ENCODE peak calls at places on chromosomes 13 and 19, in five cellular contexts. Q, D, H, T and L are unnamed samples.

GRCh38 chr19:16894080-16894479 is 5.3 kb downstream of the F2RL3 start:
- DNase-seq in Q (no peak), D (no peak), H (no peak), T (no peak), L (no peak)

GRCh38 chr13:114081761-114082681 is 50.4 kb downstream of the RASA3 start:
- DNase-seq in Q (no peak), D (no peak), H (no peak), T (no peak), L (no peak)

GRCh38 chr19:50890422-50891252 is 17.4 kb downstream of the KLK2 start:
- DNase-seq in Q (no peak), D (no peak), H (no peak), T (no peak), L (peak)

GRCh38 chr19:30559446-30559845 is 187.3 kb downstream of the ZNF536 start:
- DNase-seq in Q (no peak), D (no peak), H (no peak), T (no peak), L (no peak)

GRCh38 chr19:1245884-1246816 is 2.2 kb upstream of the MIDN start:
- DNase-seq in Q (no peak), D (no peak), H (no peak), T (no peak), L (no peak)

GRCh38 chr13:99357149-99357596 is 50.0 kb upstream of the GPR183 start:
- DNase-seq in Q (peak), D (no peak), H (no peak), T (no peak), L (peak)

GRCh38 chr19:57052102-57052501 is 67.7 kb upstream of the USP29 start:
- DNase-seq in Q (no peak), D (no peak), H (no peak), T (no peak), L (no peak)

GRCh38 chr19:1068111-1069001 is 1.4 kb downstream of the ARHGAP45 start:
- DNase-seq in Q (peak), D (no peak), H (no peak), T (no peak), L (no peak)

GRCh38 chr13:48675247-48675646 is 21.5 kb downstream of the CYSLTR2 start:
- DNase-seq in Q (no peak), D (no peak), H (no peak), T (no peak), L (no peak)

GRCh38 chr13:82002693-82003092 is 1661.8 kb upstream of the SPRY2 start:
- DNase-seq in Q (no peak), D (no peak), H (no peak), T (no peak), L (no peak)

GRCh38 chr19:39677931-39678889 is 22.5 kb downstream of the LGALS16 start:
- DNase-seq in Q (no peak), D (no peak), H (no peak), T (no peak), L (no peak)

GRCh38 chr13:41546372-41547252 is 89.3 kb downstream of the RGCC start:
- DNase-seq in Q (peak), D (no peak), H (peak), T (no peak), L (peak)

GRCh38 chr13:28613562-28613961 is 45.4 kb upstream of the POMP start:
- DNase-seq in Q (no peak), D (no peak), H (no peak), T (no peak), L (no peak)

GRCh38 chr13:96651598-96651997 is 342.7 kb downstream of the OXGR1 start:
- DNase-seq in Q (no peak), D (no peak), H (no peak), T (no peak), L (no peak)

GRCh38 chr19:35378356-35378755 is 7.5 kb downstream of the GPR42 start:
- DNase-seq in Q (no peak), D (no peak), H (no peak), T (no peak), L (no peak)

GRCh38 chr13:46555722-46556121 is 2.8 kb downstream of the LRCH1 start:
- DNase-seq in Q (no peak), D (no peak), H (no peak), T (no peak), L (no peak)

GRCh38 chr13:98022210-98022609 is 68.7 kb downstream of the IPO5 start:
- DNase-seq in Q (no peak), D (no peak), H (no peak), T (no peak), L (peak)

GRCh38 chr13:31431722-31432137 is 232.0 kb downstream of the B3GLCT start:
- DNase-seq in Q (peak), D (no peak), H (no peak), T (no peak), L (peak)

GRCh38 chr19:2997720-2998119 is 20.4 kb downstream of the TLE6 start:
- DNase-seq in Q (no peak), D (no peak), H (no peak), T (no peak), L (no peak)

GRCh38 chr13:53075356-53076041 is 46.9 kb downstream of the OLFM4 start:
- DNase-seq in Q (no peak), D (no peak), H (no peak), T (no peak), L (no peak)

GRCh38 chr13:29170451-29171082 is 350.4 kb downstream of the MTUS2 start:
- DNase-seq in Q (no peak), D (no peak), H (no peak), T (no peak), L (no peak)

GRCh38 chr13:36981156-36981743 is 17.9 kb downstream of the ALG5 start:
- DNase-seq in Q (no peak), D (no peak), H (no peak), T (no peak), L (no peak)

GRCh38 chr19:14492756-14493337 is 3.1 kb downstream of the GIPC1 start:
- DNase-seq in Q (no peak), D (no peak), H (no peak), T (no peak), L (no peak)